ENCODE peak calls at places on chromosomes 5 and 9, in five cellular contexts. M, C, O, J and G are unnamed samples.

GRCh38 chr9:70835323-70835722 is 286.1 kb downstream of the TRPM3 start:
- DNase-seq in M (no peak), C (no peak), O (no peak), J (no peak), G (no peak)

GRCh38 chr5:99141534-99142135 is 212.8 kb upstream of the CHD1 start:
- DNase-seq in M (no peak), C (no peak), O (no peak), J (peak; percentile 14), G (no peak)

GRCh38 chr9:22157271-22157670 is 148.2 kb upstream of the CDKN2B start:
- DNase-seq in M (no peak), C (no peak), O (no peak), J (no peak), G (no peak)

GRCh38 chr9:96566401-96567202 is 53.0 kb downstream of the CDC14B start:
- DNase-seq in M (peak; percentile 91), C (peak; percentile 89), O (peak; percentile 81), J (peak; percentile 93), G (peak; percentile 66)

GRCh38 chr9:17625644-17626388 is 47.0 kb downstream of the SH3GL2 start:
- DNase-seq in M (peak; percentile 29), C (no peak), O (no peak), J (no peak), G (no peak)

GRCh38 chr5:126516133-126516532 is 78.9 kb downstream of the ALDH7A1 start:
- DNase-seq in M (no peak), C (no peak), O (no peak), J (no peak), G (no peak)

GRCh38 chr5:112146323-112146848 is 272.7 kb downstream of the EPB41L4A start:
- DNase-seq in M (no peak), C (no peak), O (peak; percentile 53), J (no peak), G (no peak)

GRCh38 chr5:77832166-77832770 is 56.1 kb upstream of the TBCA start:
- DNase-seq in M (no peak), C (no peak), O (no peak), J (no peak), G (no peak)

GRCh38 chr5:112995764-112996618 is 19.4 kb downstream of the DCP2 start:
- DNase-seq in M (peak; percentile 84), C (peak; percentile 52), O (peak; percentile 75), J (peak; percentile 85), G (no peak)

GRCh38 chr9:128523199-128523925 is 18.8 kb downstream of the GLE1 start:
- DNase-seq in M (no peak), C (no peak), O (no peak), J (peak; percentile 61), G (peak; percentile 23)

GRCh38 chr9:91533382-91533781 is 109.8 kb upstream of the NFIL3 start:
- DNase-seq in M (no peak), C (no peak), O (no peak), J (no peak), G (no peak)

GRCh38 chr9:137301086-137301947 is 754 bp downstream of the NRARP start:
- DNase-seq in M (peak; percentile 32), C (peak; percentile 58), O (no peak), J (peak; percentile 75), G (no peak)

GRCh38 chr5:111169269-111169668 is 54.9 kb upstream of the CAMK4 start:
- DNase-seq in M (no peak), C (no peak), O (no peak), J (no peak), G (no peak)

GRCh38 chr5:3828761-3829160 is 233.1 kb downstream of the IRX1 start:
- DNase-seq in M (no peak), C (no peak), O (no peak), J (no peak), G (no peak)

GRCh38 chr5:133731951-133732350 is 119.6 kb upstream of the FSTL4 start:
- DNase-seq in M (no peak), C (no peak), O (no peak), J (no peak), G (no peak)

GRCh38 chr9:113876806-113877236 is 712 bp downstream of the ZNF618 start:
- DNase-seq in M (no peak), C (no peak), O (no peak), J (no peak), G (no peak)

GRCh38 chr5:104733063-104733719 is 1170.6 kb upstream of the NUDT12 start:
- DNase-seq in M (no peak), C (no peak), O (no peak), J (no peak), G (no peak)

GRCh38 chr9:8800196-8800595 is 1000.6 kb upstream of the DMAC1 start:
- DNase-seq in M (no peak), C (no peak), O (no peak), J (no peak), G (no peak)

GRCh38 chr5:38997579-38997978 is 76.6 kb downstream of the RICTOR start:
- DNase-seq in M (no peak), C (no peak), O (no peak), J (no peak), G (no peak)

GRCh38 chr5:36689225-36689624 is 82.8 kb downstream of the SLC1A3 start:
- DNase-seq in M (no peak), C (no peak), O (no peak), J (no peak), G (no peak)

GRCh38 chr9:131554088-131554864 is 9.0 kb downstream of the PRRT1B start:
- DNase-seq in M (no peak), C (no peak), O (no peak), J (no peak), G (no peak)

GRCh38 chr5:101676646-101677045 is 619.4 kb downstream of the SLCO4C1 start:
- DNase-seq in M (no peak), C (no peak), O (no peak), J (no peak), G (no peak)

GRCh38 chr5:165188555-165189260 is 1683.3 kb downstream of the MAT2B start:
- DNase-seq in M (no peak), C (no peak), O (peak; percentile 21), J (no peak), G (no peak)

GRCh38 chr5:142087920-142088679 is 20.5 kb upstream of the NDFIP1 start:
- DNase-seq in M (no peak), C (no peak), O (no peak), J (no peak), G (no peak)

GRCh38 chr5:160837749-160838593 is 14.0 kb downstream of the ATP10B start:
- DNase-seq in M (no peak), C (no peak), O (no peak), J (no peak), G (no peak)

GRCh38 chr5:107257885-107258520 is 412.7 kb downstream of the EFNA5 start:
- DNase-seq in M (no peak), C (no peak), O (no peak), J (no peak), G (no peak)

GRCh38 chr5:63170496-63170895 is 591.9 kb downstream of the LRRC70 start:
- DNase-seq in M (no peak), C (no peak), O (no peak), J (no peak), G (no peak)

GRCh38 chr5:42467572-42467971 is 44.3 kb downstream of the GHR start:
- DNase-seq in M (no peak), C (no peak), O (no peak), J (no peak), G (no peak)

GRCh38 chr9:99264070-99264469 is 42.0 kb downstream of the SEC61B start:
- DNase-seq in M (no peak), C (no peak), O (no peak), J (no peak), G (no peak)

GRCh38 chr5:111172504-111172903 is 51.7 kb upstream of the CAMK4 start:
- DNase-seq in M (no peak), C (no peak), O (no peak), J (no peak), G (no peak)

GRCh38 chr5:65213921-65214525 is 267.7 kb downstream of the ADAMTS6 start:
- DNase-seq in M (peak; percentile 19), C (no peak), O (no peak), J (peak; percentile 25), G (no peak)

GRCh38 chr5:124264499-124264898 is 481.9 kb downstream of the ZNF608 start:
- DNase-seq in M (no peak), C (no peak), O (no peak), J (no peak), G (no peak)

GRCh38 chr5:53871772-53872171 is 311.3 kb downstream of the NDUFS4 start:
- DNase-seq in M (no peak), C (no peak), O (no peak), J (no peak), G (no peak)

GRCh38 chr5:58246521-58246944 is 213.4 kb downstream of the PLK2 start:
- DNase-seq in M (no peak), C (no peak), O (no peak), J (no peak), G (no peak)

GRCh38 chr5:24862117-24862516 is 217.3 kb upstream of the CDH10 start:
- DNase-seq in M (no peak), C (no peak), O (no peak), J (no peak), G (no peak)

GRCh38 chr5:7668161-7668560 is 182.8 kb downstream of the CFAP90 start:
- DNase-seq in M (no peak), C (no peak), O (no peak), J (no peak), G (no peak)
- H3K27ac ChIP-seq in M (no peak overlapping the region), C (no peak overlapping the region), O (no peak overlapping the region), J (no peak overlapping the region), G (no peak overlapping the region)

GRCh38 chr5:166899343-166899742 is 1392.1 kb upstream of the WWC1 start:
- DNase-seq in M (no peak), C (no peak), O (no peak), J (no peak), G (no peak)
- H3K27ac ChIP-seq in M (no peak overlapping the region), C (no peak overlapping the region), O (no peak overlapping the region), J (no peak overlapping the region), G (no peak overlapping the region)

DNA sequence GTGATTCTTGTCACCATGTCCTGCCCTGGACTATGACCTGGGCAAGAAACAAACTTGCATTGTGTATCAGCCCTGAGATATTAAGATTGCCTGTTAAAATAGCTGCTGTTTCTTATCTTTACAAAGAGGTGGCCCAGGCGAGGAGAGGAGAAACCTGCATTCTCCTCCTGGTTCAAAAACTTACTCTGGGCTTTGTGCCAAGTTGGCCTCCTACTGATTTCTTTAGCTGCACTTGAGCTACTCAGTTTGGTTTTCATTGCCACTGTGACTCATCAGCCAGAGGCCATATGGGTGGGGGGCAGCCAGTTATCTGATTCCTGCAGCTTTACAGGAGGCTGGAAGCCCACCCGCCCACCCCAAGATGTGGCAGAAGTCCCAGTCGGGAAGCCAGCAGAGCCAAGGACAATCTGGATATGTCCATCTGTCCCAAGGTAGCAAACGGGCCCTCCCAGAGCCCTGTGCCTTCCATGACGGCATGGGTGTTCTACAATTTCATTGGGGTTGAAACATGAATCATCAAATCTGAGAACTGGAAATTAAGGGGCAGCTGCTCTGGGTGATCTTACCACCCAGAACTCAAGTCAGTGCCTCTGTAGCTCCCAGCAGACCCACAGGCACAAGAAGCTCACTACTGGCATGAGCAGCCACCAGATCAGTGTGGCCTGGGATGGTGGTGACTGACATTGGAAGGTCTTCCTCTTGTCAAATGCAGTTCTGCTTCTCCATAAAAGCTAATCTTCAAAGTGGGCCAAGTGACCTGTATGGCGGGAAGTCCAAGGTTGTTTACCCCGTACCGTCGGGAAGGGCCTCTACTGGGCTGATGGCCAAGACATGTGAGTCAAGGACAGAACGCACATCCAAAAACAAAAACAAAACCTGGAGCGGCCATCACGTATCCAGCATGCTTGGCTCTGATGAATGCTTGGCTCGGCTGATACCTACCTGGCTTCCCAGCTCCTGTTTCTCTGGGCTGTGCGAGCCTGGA is 15.5 kb downstream of the FCN2 start:
- DNase-seq in M (no peak), C (peak; percentile 18), O (peak; percentile 51), J (peak; percentile 79), G (peak; percentile 82)
- H3K27ac ChIP-seq in M (no peak overlapping the region), C (peak overlapping the region; percentile 11), O (no peak overlapping the region), J (peak overlapping the region; percentile 96), G (no peak overlapping the region)

GRCh38 chr9:135074354-135075233 is 12.9 kb upstream of the OLFM1 start:
- DNase-seq in M (no peak), C (no peak), O (no peak), J (no peak), G (no peak)
- H3K27ac ChIP-seq in M (no peak overlapping the region), C (no peak overlapping the region), O (peak overlapping the region; percentile 48), J (no peak overlapping the region), G (no peak overlapping the region)